ENCODE peak calls at places on chromosome 4, in eight cellular contexts. J is stomach, T is ovary, I is type B pancreatic cell, B is cardiac muscle cell, U is cardiac fibroblast, H is progenitor cell of endocrine pancreas, W is neural progenitor cell. V is an unnamed sample.

GRCh38 chr4:137610960-137611359 is 78.7 kb upstream of the PCDH18 start:
- DNase-seq in J (no peak), T (no peak), I (no peak), B (peak), U (peak), H (no peak), W (peak), V (peak)

GRCh38 chr4:98845960-98846359 is 83.0 kb downstream of the EIF4E start:
- DNase-seq in J (no peak), T (no peak), I (no peak), B (no peak), U (no peak), H (no peak), W (no peak), V (no peak)

GRCh38 chr4:7217453-7218310 is 25.3 kb downstream of the SORCS2 start:
- DNase-seq in J (peak), T (no peak), I (no peak), B (peak), U (no peak), H (no peak), W (peak), V (no peak)

GRCh38 chr4:54937501-54937900 is 187.9 kb downstream of the KDR start:
- DNase-seq in J (no peak), T (no peak), I (no peak), B (peak), U (no peak), H (no peak), W (no peak), V (no peak)

GRCh38 chr4:114250439-114250891 is 271.0 kb upstream of the ARSJ start:
- DNase-seq in J (no peak), T (no peak), I (no peak), B (no peak), U (peak), H (no peak), W (no peak), V (no peak)

GRCh38 chr4:168831919-168832745 is 177.9 kb downstream of the CBR4 start:
- DNase-seq in J (peak), T (peak), I (peak), B (peak), U (peak), H (peak), W (peak), V (peak)

GRCh38 chr4:3039706-3040366 is 34.5 kb downstream of the HTT-AS start:
- DNase-seq in J (no peak), T (no peak), I (no peak), B (no peak), U (no peak), H (no peak), W (no peak), V (no peak)

GRCh38 chr4:64271601-64272081 is 137.6 kb downstream of the TECRL start:
- DNase-seq in J (no peak), T (no peak), I (no peak), B (no peak), U (no peak), H (no peak), W (no peak), V (no peak)

GRCh38 chr4:71094201-71094600 is 100.8 kb downstream of the DCK start:
- DNase-seq in J (no peak), T (no peak), I (no peak), B (no peak), U (no peak), H (no peak), W (no peak), V (no peak)

GRCh38 chr4:110361921-110362320 is 114.0 kb upstream of the ENPEP start:
- DNase-seq in J (no peak), T (no peak), I (no peak), B (peak), U (peak), H (no peak), W (no peak), V (no peak)

GRCh38 chr4:173521474-173522159 is 8.4 kb downstream of the HAND2 start:
- DNase-seq in J (no peak), T (peak), I (no peak), B (no peak), U (no peak), H (no peak), W (peak), V (peak)

GRCh38 chr4:101287332-101287731 is 60.0 kb downstream of the PPP3CA start:
- DNase-seq in J (no peak), T (no peak), I (no peak), B (peak), U (no peak), H (no peak), W (no peak), V (no peak)

GRCh38 chr4:159010100-159010499 is 92.8 kb upstream of the RAPGEF2 start:
- DNase-seq in J (no peak), T (no peak), I (no peak), B (no peak), U (no peak), H (no peak), W (no peak), V (no peak)

GRCh38 chr4:77264826-77265225 is 107.8 kb downstream of the CCNG2 start:
- DNase-seq in J (no peak), T (no peak), I (no peak), B (no peak), U (no peak), H (no peak), W (no peak), V (no peak)

DNA sequence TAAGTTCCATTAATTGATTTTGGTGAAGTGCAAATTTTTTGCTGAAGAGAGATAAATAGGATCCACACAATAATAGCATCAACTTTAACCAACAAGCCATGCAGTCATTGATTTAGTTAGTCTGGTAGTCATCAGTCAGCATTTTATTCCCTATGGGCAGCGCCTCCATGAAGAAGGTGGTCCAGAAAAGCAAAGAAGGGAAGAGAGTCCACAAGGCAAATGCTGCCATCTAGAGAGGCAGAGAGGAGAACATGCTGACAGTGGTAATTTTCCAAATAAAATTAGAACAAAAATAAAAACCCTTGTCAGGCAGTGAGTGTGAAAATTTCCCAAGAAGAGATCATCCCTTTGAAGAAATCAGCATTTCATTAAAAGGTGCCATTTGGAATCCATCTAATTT is 366.7 kb upstream of the FAM241A start:
- DNase-seq in J (no peak), T (no peak), I (no peak), B (no peak), U (no peak), H (no peak), W (peak), V (no peak)
- TF ChIP-seq CTCF in J (no peak), T (no peak), I (peak), B (no peak), U (no peak), H (peak), W (peak), V (no peak)

GRCh38 chr4:143185253-143186107 is 763 bp downstream of the USP38 start:
- DNase-seq in J (no peak), T (no peak), I (no peak), B (peak), U (peak), H (peak), W (peak), V (no peak)
- TF ChIP-seq CTCF in J (no peak), T (no peak), I (no peak), B (no peak), U (no peak), H (peak), W (no peak), V (no peak)

GRCh38 chr4:83272900-83273299 is 11.7 kb downstream of the COQ2 start:
- DNase-seq in J (no peak), T (no peak), I (no peak), B (no peak), U (no peak), H (no peak), W (no peak), V (no peak)

GRCh38 chr4:83282049-83282535 is 2.5 kb downstream of the COQ2 start:
- DNase-seq in J (peak), T (peak), I (no peak), B (peak), U (peak), H (peak), W (peak), V (peak)

GRCh38 chr4:83281326-83281725 is 3.3 kb downstream of the COQ2 start:
- DNase-seq in J (no peak), T (no peak), I (no peak), B (no peak), U (no peak), H (no peak), W (no peak), V (no peak)

DNA sequence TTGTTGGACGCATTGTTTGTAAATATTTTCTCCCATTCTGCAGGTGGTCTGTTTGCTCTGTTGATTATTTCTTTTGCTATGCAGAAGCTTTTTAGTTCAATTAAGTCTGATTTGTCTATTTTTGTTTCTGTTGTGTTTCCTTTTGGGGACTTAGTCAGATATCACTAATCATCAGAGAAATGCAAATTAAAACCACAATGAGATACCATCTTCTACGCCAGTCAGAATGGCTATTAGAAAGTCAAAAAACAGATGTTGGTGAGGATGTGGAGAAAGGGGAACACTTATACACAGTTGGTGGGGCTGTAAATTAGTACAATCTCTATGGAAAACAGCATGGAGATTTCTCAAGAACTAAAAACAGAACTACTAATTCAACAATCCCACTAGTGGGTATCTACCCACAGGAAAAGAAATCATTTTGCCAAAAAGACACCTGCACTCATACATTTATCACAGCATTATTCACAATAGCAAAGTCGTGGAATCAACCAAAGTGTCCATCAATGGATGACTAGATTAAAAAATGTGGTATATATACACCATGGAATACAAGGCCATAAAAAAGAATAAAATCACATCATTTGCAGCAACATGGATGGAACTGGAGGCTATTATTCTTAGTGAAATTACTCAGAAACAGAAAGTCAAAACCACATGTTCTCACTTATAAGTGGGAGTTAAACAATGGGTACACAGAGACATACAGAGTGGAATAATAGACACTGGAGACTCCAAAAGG is 8.1 kb downstream of the COQ2 start:
- DNase-seq in J (no peak), T (no peak), I (no peak), B (no peak), U (no peak), H (no peak), W (no peak), V (no peak)
- TF ChIP-seq CTCF in J (no peak), T (no peak), I (no peak), B (no peak), U (no peak), H (no peak), W (no peak), V (no peak)

DNA sequence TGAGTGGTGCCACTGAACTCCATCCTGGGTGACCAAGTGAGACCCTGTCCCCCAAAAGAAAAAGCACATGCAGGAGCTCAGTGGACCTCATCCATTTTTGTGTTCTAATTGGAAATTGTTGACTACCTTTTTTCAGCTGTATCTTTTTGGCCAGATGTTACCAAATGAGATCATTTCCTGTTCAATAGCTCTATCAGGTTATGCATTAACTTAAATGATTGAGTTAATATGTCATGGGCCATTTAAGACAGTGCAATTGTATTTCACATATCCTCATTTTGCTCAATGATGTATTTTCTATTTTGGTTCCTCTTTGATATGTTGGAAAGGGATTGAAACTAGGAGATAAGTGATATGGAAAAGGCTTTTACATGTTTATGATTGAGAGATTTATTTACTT is 26.2 kb upstream of the RHOH start:
- DNase-seq in J (no peak), T (no peak), I (no peak), B (no peak), U (no peak), H (no peak), W (no peak), V (no peak)
- TF ChIP-seq CTCF in J (no peak), T (no peak), I (no peak), B (no peak), U (no peak), H (no peak), W (no peak), V (no peak)

V was measured in nephron progenitor cell.